ENCODE peak calls at places on chromosomes 13 and 19, in six cellular contexts. N is SK-N-SH, S is astrocyte of the spinal cord, W is uterus, Q is tibial artery, C is PC-9. F is an unnamed sample.

GRCh38 chr13:32031815-32032345 is 306 bp downstream of the FRY start:
- DNase-seq in N (peak), S (no peak), W (no peak), Q (no peak), C (no peak), F (no peak)

GRCh38 chr13:98274921-98275487 is 97.9 kb upstream of the RNF113B start:
- DNase-seq in N (no peak), S (no peak), W (no peak), Q (no peak), C (no peak), F (peak)

GRCh38 chr19:1265611-1266115 is 3.5 kb upstream of the CIRBP start:
- DNase-seq in N (no peak), S (peak), W (peak), Q (peak), C (no peak), F (peak)

GRCh38 chr13:46043647-46044046 is 8.9 kb downstream of the ZC3H13 start:
- DNase-seq in N (no peak), S (no peak), W (no peak), Q (no peak), C (no peak), F (no peak)

GRCh38 chr13:27958928-27959539 is 10.1 kb downstream of the CDX2 start:
- DNase-seq in N (no peak), S (no peak), W (no peak), Q (no peak), C (no peak), F (no peak)

GRCh38 chr19:54674021-54674617 is 11.3 kb downstream of the LILRB4 start:
- DNase-seq in N (peak), S (no peak), W (no peak), Q (no peak), C (peak), F (peak)

GRCh38 chr13:35354882-35355281 is 121.6 kb downstream of the MAB21L1 start:
- DNase-seq in N (no peak), S (no peak), W (no peak), Q (no peak), C (no peak), F (no peak)

GRCh38 chr19:30895946-30896345 is 453.3 kb downstream of the TSHZ3 start:
- DNase-seq in N (no peak), S (no peak), W (no peak), Q (no peak), C (no peak), F (no peak)

GRCh38 chr13:111152836-111153235 is 37.7 kb downstream of the ARHGEF7 start:
- DNase-seq in N (peak), S (no peak), W (no peak), Q (no peak), C (no peak), F (peak)

GRCh38 chr19:2084993-2085720 is 11.0 kb downstream of the MOB3A start:
- DNase-seq in N (peak), S (no peak), W (no peak), Q (no peak), C (no peak), F (peak)

GRCh38 chr19:58480831-58481230 is 4.7 kb downstream of the ZNF446 start:
- DNase-seq in N (no peak), S (no peak), W (no peak), Q (no peak), C (no peak), F (no peak)

GRCh38 chr13:113660066-113660465 is 2.1 kb upstream of the ATP4B start:
- DNase-seq in N (no peak), S (no peak), W (no peak), Q (peak), C (no peak), F (no peak)

GRCh38 chr19:54388001-54388802 is 23.5 kb upstream of the LAIR1 start:
- DNase-seq in N (no peak), S (no peak), W (no peak), Q (peak), C (no peak), F (no peak)

GRCh38 chr13:36362251-36362650 is 16.1 kb upstream of the SPART start:
- DNase-seq in N (no peak), S (peak), W (no peak), Q (no peak), C (no peak), F (peak)

GRCh38 chr19:49881672-49882394 is 4.3 kb downstream of the TBC1D17 start:
- DNase-seq in N (peak), S (no peak), W (no peak), Q (peak), C (no peak), F (no peak)

GRCh38 chr13:99386911-99387788 is 80.0 kb upstream of the GPR183 start:
- DNase-seq in N (peak), S (no peak), W (no peak), Q (no peak), C (peak), F (peak)

GRCh38 chr13:20492641-20493040 is 33.0 kb downstream of the CRYL1 start:
- DNase-seq in N (no peak), S (no peak), W (no peak), Q (no peak), C (peak), F (peak)

GRCh38 chr19:53696951-53697350 is 65.2 kb downstream of the DPRX start:
- DNase-seq in N (no peak), S (no peak), W (no peak), Q (no peak), C (no peak), F (peak)

GRCh38 chr19:5434970-5435641 is 20.1 kb upstream of the ZNRF4 start:
- DNase-seq in N (no peak), S (peak), W (no peak), Q (no peak), C (no peak), F (peak)

GRCh38 chr13:108276060-108276459 is 6.5 kb downstream of the TNFSF13B start:
- DNase-seq in N (no peak), S (no peak), W (no peak), Q (no peak), C (no peak), F (no peak)

GRCh38 chr19:49924004-49924880 is 4.8 kb upstream of the ATF5 start:
- DNase-seq in N (no peak), S (no peak), W (no peak), Q (no peak), C (no peak), F (no peak)

GRCh38 chr13:44107357-44108121 is 227.8 kb downstream of the LACC1 start:
- DNase-seq in N (no peak), S (no peak), W (no peak), Q (no peak), C (no peak), F (peak)

GRCh38 chr19:33779849-33780248 is 16.8 kb upstream of the KCTD15 start:
- DNase-seq in N (no peak), S (no peak), W (no peak), Q (no peak), C (no peak), F (no peak)

GRCh38 chr19:41529484-41530183 is 46.3 kb upstream of the CEACAM21 start:
- DNase-seq in N (no peak), S (no peak), W (no peak), Q (no peak), C (no peak), F (no peak)

GRCh38 chr13:48165063-48165462 is 67.9 kb upstream of the ITM2B start:
- DNase-seq in N (no peak), S (no peak), W (no peak), Q (no peak), C (no peak), F (peak)

GRCh38 chr13:49248433-49249002 is 793 bp downstream of the CDADC1 start:
- DNase-seq in N (peak), S (peak), W (peak), Q (no peak), C (peak), F (peak)

GRCh38 chr13:114099191-114099590 is 33.2 kb downstream of the RASA3 start:
- DNase-seq in N (peak), S (peak), W (peak), Q (peak), C (peak), F (peak)

GRCh38 chr13:44576396-44577235 is 486 bp upstream of the TSC22D1 start:
- DNase-seq in N (peak), S (no peak), W (peak), Q (no peak), C (peak), F (peak)

GRCh38 chr13:21663197-21663596 is 7.7 kb upstream of the FGF9 start:
- DNase-seq in N (no peak), S (no peak), W (no peak), Q (no peak), C (no peak), F (peak)

GRCh38 chr13:113562085-113562749 is 22.3 kb upstream of the TFDP1 start:
- DNase-seq in N (peak), S (peak), W (peak), Q (peak), C (peak), F (peak)

GRCh38 chr19:6087074-6087506 is 23.2 kb downstream of the RFX2 start:
- DNase-seq in N (peak), S (no peak), W (no peak), Q (no peak), C (no peak), F (no peak)

GRCh38 chr19:33390908-33391630 is 17.6 kb downstream of the CEBPG start:
- DNase-seq in N (peak), S (no peak), W (peak), Q (no peak), C (no peak), F (no peak)

GRCh38 chr19:1106841-1107654 is 3.3 kb downstream of the GPX4 start:
- DNase-seq in N (no peak), S (no peak), W (no peak), Q (no peak), C (peak), F (peak)

GRCh38 chr19:38073806-38074685 is 150.0 kb downstream of the DPF1 start:
- DNase-seq in N (peak), S (no peak), W (no peak), Q (no peak), C (no peak), F (no peak)

GRCh38 chr19:39139305-39140194 is 14.0 kb downstream of the PAK4 start:
- DNase-seq in N (no peak), S (no peak), W (no peak), Q (no peak), C (no peak), F (no peak)

GRCh38 chr13:25874907-25875306 is 176.9 kb downstream of the SHISA2 start:
- DNase-seq in N (no peak), S (no peak), W (no peak), Q (no peak), C (no peak), F (no peak)

GRCh38 chr13:110392510-110393233 is 85.6 kb downstream of the COL4A2 start:
- DNase-seq in N (peak), S (peak), W (peak), Q (no peak), C (no peak), F (no peak)

GRCh38 chr13:93146584-93147292 is 79.9 kb upstream of the GPC6 start:
- DNase-seq in N (no peak), S (peak), W (no peak), Q (no peak), C (no peak), F (peak)

GRCh38 chr13:31638577-31638976 is 100.7 kb upstream of the RXFP2 start:
- DNase-seq in N (no peak), S (peak), W (no peak), Q (no peak), C (no peak), F (peak)

GRCh38 chr19:10587022-10587838 is at the start of gene AP1M2:
- DNase-seq in N (no peak), S (no peak), W (no peak), Q (no peak), C (peak), F (peak)

GRCh38 chr19:10587839-10588150 is 683 bp upstream of the AP1M2 start:
- DNase-seq in N (no peak), S (no peak), W (no peak), Q (no peak), C (no peak), F (no peak)

GRCh38 chr19:10580979-10581631 is 6.0 kb downstream of the AP1M2 start:
- DNase-seq in N (peak), S (peak), W (peak), Q (peak), C (peak), F (peak)

GRCh38 chr19:10583021-10583776 is 3.9 kb downstream of the AP1M2 start:
- DNase-seq in N (no peak), S (no peak), W (no peak), Q (no peak), C (no peak), F (no peak)

DNA sequence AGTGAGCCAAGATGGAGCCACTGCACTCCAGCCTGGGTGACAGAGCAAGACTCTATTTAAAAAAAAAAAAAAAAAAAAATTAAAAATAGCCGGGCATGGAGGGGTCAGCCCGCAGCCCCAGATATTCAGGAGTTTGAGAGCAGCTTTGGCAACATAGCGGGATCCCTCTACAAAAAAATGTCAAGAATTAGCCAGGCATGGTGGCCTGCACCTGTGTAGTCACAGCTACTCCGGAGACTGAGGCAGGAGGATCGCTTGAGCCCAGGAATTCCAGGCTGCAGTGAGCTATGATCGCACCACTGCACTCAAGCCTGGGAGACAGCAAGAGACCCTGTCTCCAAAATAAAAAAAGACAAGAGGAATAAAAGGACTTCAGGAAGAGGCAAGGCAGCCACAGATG is 716 bp downstream of the AP1M2 start:
- DNase-seq in N (no peak), S (no peak), W (no peak), Q (no peak), C (no peak), F (no peak)
- H3K4me3 ChIP-seq in N (no peak), S (no peak), W (no peak), Q (no peak), C (peak), F (peak)

GRCh38 chr19:11984986-11985385 is 20.1 kb downstream of the ZNF763 start:
- DNase-seq in N (peak), S (no peak), W (no peak), Q (no peak), C (no peak), F (no peak)
- TF ChIP-seq CTCF in N (no peak), S (no peak), W (no peak), Q (no peak), C (no peak), F (no peak)

GRCh38 chr19:18637644-18638630 is 1.1 kb downstream of the KLHL26 start:
- DNase-seq in N (no peak), S (no peak), W (no peak), Q (no peak), C (peak), F (peak)

GRCh38 chr19:18634612-18635290 is 2.1 kb upstream of the KLHL26 start:
- DNase-seq in N (no peak), S (no peak), W (no peak), Q (no peak), C (no peak), F (peak)

GRCh38 chr19:18636183-18636968 is 452 bp upstream of the KLHL26 start:
- DNase-seq in N (peak), S (peak), W (peak), Q (peak), C (peak), F (peak)

GRCh38 chr19:18636969-18637629 is at the start of gene KLHL26:
- DNase-seq in N (no peak), S (no peak), W (no peak), Q (peak), C (no peak), F (no peak)

GRCh38 chr19:18635831-18636182 is 1.0 kb upstream of the KLHL26 start:
- DNase-seq in N (no peak), S (no peak), W (no peak), Q (no peak), C (no peak), F (no peak)
- H3K4me3 ChIP-seq in N (no peak), S (no peak), W (peak), Q (peak), C (no peak), F (no peak)

DNA sequence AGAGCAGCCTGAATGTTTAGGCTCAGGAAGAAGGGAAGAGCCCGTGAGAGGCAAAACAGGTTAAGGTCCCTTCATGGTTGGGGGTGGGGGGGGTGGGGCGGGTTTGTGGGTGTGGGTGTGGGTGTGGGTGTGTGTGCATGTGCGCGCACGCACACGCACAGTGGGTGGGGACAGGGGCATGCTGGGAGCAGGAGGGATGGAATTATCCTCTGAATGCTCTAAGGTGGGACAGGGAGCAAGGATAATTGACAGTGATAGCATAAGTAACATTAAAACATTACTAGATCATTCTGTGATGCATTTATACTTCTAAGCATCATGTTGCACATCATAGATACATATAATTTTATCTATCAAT is 64.7 kb downstream of the CCDC70 start:
- DNase-seq in N (no peak), S (no peak), W (no peak), Q (no peak), C (no peak), F (no peak)
- TF ChIP-seq CTCF in N (no peak), S (no peak), W (no peak), Q (no peak), C (no peak), F (no peak)

DNA sequence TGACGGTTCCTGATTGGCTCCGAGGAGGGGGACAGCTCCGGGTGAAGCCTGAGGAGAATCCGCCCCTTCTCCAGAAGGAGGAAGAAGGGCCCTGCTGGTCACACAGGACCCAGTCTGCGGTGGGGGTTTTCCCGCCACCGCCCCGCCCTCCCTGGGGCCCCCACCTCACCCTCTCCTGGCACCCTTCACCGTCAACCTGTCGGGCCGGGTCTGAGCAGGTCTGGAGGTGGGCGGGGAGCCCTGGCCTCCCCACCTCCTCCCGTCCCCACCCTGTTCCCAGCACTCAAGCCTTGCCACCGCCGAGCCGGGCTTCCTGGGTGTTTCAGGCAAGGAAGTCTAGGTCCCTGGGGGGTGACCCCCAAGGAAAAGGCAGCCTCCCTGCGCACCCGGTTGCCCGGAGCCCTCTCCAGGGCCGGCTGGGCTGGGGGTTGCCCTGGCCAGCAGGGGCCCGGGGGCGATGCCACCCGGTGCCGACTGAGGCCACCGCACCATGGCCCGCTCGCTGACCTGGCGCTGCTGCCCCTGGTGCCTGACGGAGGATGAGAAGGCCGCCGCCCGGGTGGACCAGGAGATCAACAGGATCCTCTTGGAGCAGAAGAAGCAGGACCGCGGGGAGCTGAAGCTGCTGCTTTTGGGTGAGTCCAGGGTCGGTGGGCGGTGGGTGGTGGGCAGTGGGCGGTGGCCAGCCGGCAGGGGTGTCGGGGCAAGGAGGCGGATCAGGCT is at the start of gene GNA15:
- DNase-seq in N (no peak), S (no peak), W (no peak), Q (no peak), C (peak), F (peak)
- H3K4me3 ChIP-seq in N (no peak), S (no peak), W (no peak), Q (peak), C (peak), F (peak)

GRCh38 chr19:12994701-12995595 is at the start of gene NFIX:
- DNase-seq in N (peak), S (peak), W (peak), Q (peak), C (peak), F (peak)
- TF ChIP-seq CTCF in N (no peak), S (no peak), W (no peak), Q (no peak), C (no peak), F (no peak)

DNA sequence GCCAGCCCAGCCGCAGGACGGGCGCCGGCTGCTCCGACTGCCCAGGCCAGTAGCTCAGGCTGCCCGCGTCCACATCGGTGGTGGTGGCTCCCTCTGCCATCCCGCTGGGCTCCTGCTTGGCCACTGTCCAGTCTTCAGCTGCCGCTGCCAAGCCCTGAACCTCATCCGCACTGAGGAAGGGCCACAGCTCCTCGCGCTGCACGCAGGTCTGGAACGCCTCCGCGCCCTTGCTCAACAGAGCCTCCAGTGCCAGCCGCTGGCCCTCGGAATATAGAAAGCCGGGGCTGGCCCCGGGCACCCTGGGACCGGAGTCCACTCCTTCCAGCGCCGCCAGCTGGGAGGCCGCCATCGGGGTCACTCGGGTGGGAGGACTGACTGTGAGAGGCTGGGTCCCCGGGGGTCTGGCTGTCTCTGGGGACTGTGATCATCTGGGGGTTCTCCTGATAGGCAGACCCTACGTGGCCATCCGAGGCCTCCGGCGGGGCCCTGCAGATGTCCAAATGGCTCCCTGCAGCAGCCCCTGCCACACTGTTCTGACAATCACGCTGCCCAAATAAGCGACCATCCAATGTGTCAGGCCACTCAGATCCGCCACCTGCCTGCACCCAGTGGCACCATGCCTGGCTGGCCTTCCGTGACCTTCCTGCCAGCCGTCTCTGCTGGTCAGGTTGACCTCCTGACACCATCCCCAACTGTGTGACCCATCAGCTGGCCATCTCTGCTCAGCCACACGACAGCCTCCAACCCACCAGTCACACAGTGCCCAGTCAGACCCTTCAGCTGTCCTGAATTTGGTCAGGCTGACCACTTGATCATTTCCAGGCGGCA is 1.6 kb downstream of the FAM83E start:
- DNase-seq in N (no peak), S (no peak), W (no peak), Q (no peak), C (no peak), F (no peak)
- H3K4me3 ChIP-seq in N (no peak), S (no peak), W (no peak), Q (no peak), C (no peak), F (no peak)